ENCODE peak calls at places on chromosomes 1 and 21, in four cellular contexts. I is gastrocnemius medialis, J is breast epithelium, K is NB4. R is an unnamed sample.

GRCh38 chr1:84538599-84538998 is 32.2 kb upstream of the GNG5 start:
- DNase-seq in I (no peak), J (no peak), K (no peak), R (no peak)

GRCh38 chr1:92487078-92487605 is 417 bp upstream of the GFI1 start:
- DNase-seq in K (peak), J (no peak), I (no peak), R (no peak)

GRCh38 chr1:83515566-83516169 is 483.3 kb downstream of the TTLL7 start:
- DNase-seq in I (no peak), J (no peak), K (no peak), R (no peak)

GRCh38 chr21:43289966-43290365 is 121.2 kb downstream of the CRYAA start:
- DNase-seq in J (no peak), K (no peak), I (no peak), R (no peak)

GRCh38 chr1:228445867-228446584 is 29.4 kb upstream of the TRIM17 start:
- DNase-seq in I (no peak), K (peak), J (no peak), R (no peak)

GRCh38 chr1:11100149-11100493 is 452 bp upstream of the EXOSC10 start:
- DNase-seq in K (no peak), J (no peak), I (no peak), R (no peak)

GRCh38 chr1:54273092-54273836 is 73.3 kb downstream of the MRPL37 start:
- DNase-seq in I (peak), K (no peak), J (no peak), R (peak)

GRCh38 chr1:109350650-109351049 is 43.8 kb upstream of the MYBPHL start:
- DNase-seq in K (no peak), I (no peak), J (no peak), R (no peak)

GRCh38 chr1:66434096-66434495 is 99.9 kb upstream of the SGIP1 start:
- DNase-seq in J (no peak), K (peak), I (no peak), R (no peak)

GRCh38 chr1:16396591-16396990 is 29.5 kb downstream of the SZRD1 start:
- DNase-seq in I (peak), J (peak), K (no peak), R (peak)

GRCh38 chr21:33383056-33383888 is 19.9 kb upstream of the IFNGR2 start:
- DNase-seq in I (no peak), K (peak), J (peak), R (peak)

GRCh38 chr21:46038341-46038829 is 56.8 kb downstream of the COL6A1 start:
- DNase-seq in K (no peak), J (no peak), I (no peak), R (no peak)

GRCh38 chr1:211332036-211332616 is 5.5 kb downstream of the TRAF5 start:
- DNase-seq in J (no peak), K (no peak), I (no peak), R (no peak)

GRCh38 chr1:168687796-168688195 is 41.2 kb downstream of the DPT start:
- DNase-seq in K (no peak), I (no peak), J (no peak), R (no peak)

GRCh38 chr1:66624412-66625060 is 90.6 kb downstream of the SGIP1 start:
- DNase-seq in I (no peak), J (no peak), K (no peak), R (no peak)

GRCh38 chr1:7586031-7586941 is 184.8 kb upstream of the VAMP3 start:
- DNase-seq in J (no peak), K (no peak), I (no peak), R (no peak)

GRCh38 chr1:198088360-198089071 is 68.3 kb upstream of the NEK7 start:
- DNase-seq in I (no peak), K (peak), J (no peak), R (peak)

GRCh38 chr1:226325178-226325577 is 16.2 kb upstream of the LIN9 start:
- DNase-seq in J (no peak), I (no peak), K (no peak), R (peak)

GRCh38 chr1:210669951-210670350 is 341.2 kb downstream of the HHAT start:
- DNase-seq in I (no peak), J (no peak), K (no peak), R (no peak)

GRCh38 chr1:207825719-207826556 is 74.1 kb downstream of the CD46 start:
- DNase-seq in I (no peak), J (peak), K (peak), R (no peak)

GRCh38 chr1:207823880-207824566 is 72.2 kb downstream of the CD46 start:
- DNase-seq in J (peak), I (peak), K (peak), R (peak)

GRCh38 chr1:162200096-162200847 is 130.8 kb downstream of the NOS1AP start:
- DNase-seq in J (no peak), K (no peak), I (no peak), R (no peak)

GRCh38 chr1:150561830-150562367 is 12.7 kb downstream of the ADAMTSL4 start:
- DNase-seq in J (peak), K (peak), I (peak), R (peak)

GRCh38 chr1:244391761-244392160 is 59.9 kb downstream of the ADSS2 start:
- DNase-seq in K (no peak), J (no peak), I (no peak), R (no peak)

GRCh38 chr1:56820755-56821461 is 1.7 kb upstream of the FYB2 start:
- DNase-seq in J (peak), I (peak), K (peak), R (peak)

GRCh38 chr1:246699095-246699735 is 25.0 kb upstream of the SCCPDH start:
- DNase-seq in J (peak), I (peak), K (peak), R (peak)

GRCh38 chr21:42593815-42594157 is 59.6 kb upstream of the PDE9A start:
- DNase-seq in K (no peak), J (no peak), I (no peak), R (no peak)

GRCh38 chr1:214224605-214225354 is 56.2 kb upstream of the SMYD2 start:
- DNase-seq in K (no peak), J (no peak), I (no peak), R (no peak)

GRCh38 chr1:153800516-153800915 is 25.3 kb downstream of the SLC27A3 start:
- DNase-seq in K (no peak), I (no peak), J (no peak), R (no peak)

GRCh38 chr1:153799566-153800465 is 24.6 kb downstream of the SLC27A3 start:
- DNase-seq in J (no peak), K (no peak), I (no peak), R (no peak)

GRCh38 chr1:153801786-153802697 is 26.8 kb downstream of the SLC27A3 start:
- DNase-seq in K (no peak), I (no peak), J (no peak), R (no peak)

GRCh38 chr1:153799016-153799415 is 23.8 kb downstream of the SLC27A3 start:
- DNase-seq in I (no peak), K (no peak), J (no peak), R (no peak)

GRCh38 chr1:153801028-153801625 is 25.9 kb downstream of the SLC27A3 start:
- DNase-seq in I (no peak), J (no peak), K (no peak), R (no peak)
- TF ChIP-seq POLR2A in I (no peak), J (no peak), K (no peak), R (no peak)

GRCh38 chr21:37073417-37074194 is 552 bp downstream of the TTC3 start:
- DNase-seq in J (peak), I (peak), K (peak), R (peak)

GRCh38 chr21:37072988-37073416 is at the start of the genes PIGP and TTC3:
- DNase-seq in K (peak), I (peak), J (peak), R (peak)

GRCh38 chr21:37074195-37074510 is 1.1 kb downstream of the TTC3 start:
- DNase-seq in I (no peak), J (no peak), K (peak), R (no peak)

GRCh38 chr21:37071561-37072238 is 1.2 kb downstream of the PIGP start:
- DNase-seq in J (peak), K (peak), I (peak), R (peak)

DNA sequence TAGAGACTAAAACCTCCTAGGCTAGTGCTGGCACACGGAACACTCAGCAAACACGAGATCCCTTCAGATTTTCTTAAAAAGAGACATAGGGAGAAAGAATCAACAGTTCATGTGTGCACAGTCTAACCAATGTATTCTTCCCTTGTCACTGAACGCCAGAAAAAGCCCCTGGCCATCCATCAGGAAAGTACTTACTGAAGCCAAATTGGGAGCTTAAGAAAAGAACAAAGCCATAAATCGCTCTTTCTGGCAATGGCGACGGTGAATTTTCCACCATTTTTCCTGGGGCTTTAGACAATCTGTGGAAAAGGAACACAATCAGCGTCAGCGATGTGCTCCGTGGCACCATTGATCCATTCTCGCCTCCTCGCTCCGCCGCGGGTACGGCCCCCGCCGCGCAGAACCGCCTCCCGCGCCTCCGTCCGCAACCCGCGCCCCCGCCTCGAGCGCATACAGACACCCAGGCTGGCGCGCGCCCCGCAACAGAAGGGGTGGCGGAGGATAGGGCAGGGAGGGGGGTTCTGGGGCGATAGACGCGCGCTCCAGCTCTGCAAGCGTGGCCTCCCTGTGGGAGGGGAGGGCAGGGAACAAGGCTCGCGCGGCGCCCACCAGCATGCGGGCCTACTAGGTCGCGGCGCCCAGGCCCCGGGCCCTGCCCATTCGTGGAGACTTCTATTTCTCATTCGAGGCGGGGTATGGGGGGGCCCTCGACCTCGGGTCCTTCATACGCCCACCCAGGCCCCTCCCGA is 458 bp downstream of the PIGP start:
- DNase-seq in J (peak), K (no peak), I (peak), R (peak)
- TF ChIP-seq POLR2A in J (no peak), K (no peak), I (no peak), R (peak)

DNA sequence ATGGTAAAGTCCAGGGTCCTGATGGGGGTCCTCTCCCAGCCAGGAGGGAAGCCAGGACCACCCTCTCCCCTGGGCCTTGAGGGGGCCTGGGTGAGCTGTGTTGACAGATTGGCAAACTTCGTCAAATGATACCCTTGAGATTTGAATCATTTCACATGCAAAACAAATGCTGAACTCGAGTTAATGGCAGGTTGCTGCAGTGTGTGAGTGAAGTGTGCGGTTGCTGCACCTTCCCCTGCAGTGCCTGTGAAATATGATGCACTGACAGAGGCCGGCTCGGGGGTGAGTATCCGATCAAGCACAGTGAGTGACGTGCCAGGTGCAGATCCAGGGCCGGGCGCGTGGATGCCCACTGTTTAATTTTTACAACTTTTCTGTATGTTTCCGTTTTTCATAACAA is 5.7 kb upstream of the KRTAP12-1 start:
- DNase-seq in J (no peak), K (no peak), I (no peak), R (no peak)
- TF ChIP-seq POLR2A in J (no peak), K (no peak), I (no peak), R (no peak)

DNA sequence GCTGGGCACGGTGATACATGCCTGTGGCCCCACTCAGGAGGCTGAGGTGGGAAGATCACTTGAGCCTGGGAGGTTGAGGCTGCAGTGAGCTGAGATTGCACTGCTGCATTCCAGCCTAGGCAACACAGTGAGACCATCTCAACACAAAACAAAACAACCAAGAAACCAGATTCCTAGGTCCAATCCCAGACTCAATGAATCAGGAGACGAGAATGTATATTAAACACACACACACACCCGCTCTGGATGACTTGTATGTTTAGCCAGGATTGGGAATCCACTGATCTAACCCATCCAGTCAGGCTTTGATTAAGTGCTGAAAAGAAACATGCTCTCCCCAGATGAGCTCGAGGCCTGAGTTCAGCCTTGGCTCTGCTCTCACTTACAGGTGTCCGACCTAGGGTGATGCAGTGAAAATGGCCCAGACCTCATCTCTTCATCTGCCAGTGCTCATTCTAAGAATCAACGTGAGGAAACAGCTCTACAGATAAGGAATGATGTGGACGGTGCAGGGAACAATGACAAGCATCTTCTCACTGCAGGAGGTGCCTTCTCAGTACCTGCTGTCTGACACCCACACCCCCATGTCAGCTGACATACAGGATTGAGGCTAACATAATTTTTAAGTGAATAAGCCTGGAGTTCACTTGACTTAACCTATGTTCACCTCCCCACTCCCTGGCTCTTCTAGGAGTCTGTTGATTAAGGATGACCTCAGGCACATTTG is 15.3 kb upstream of the SRSF4 start:
- DNase-seq in J (no peak), K (no peak), I (no peak), R (peak)
- TF ChIP-seq POLR2A in J (no peak), K (no peak), I (no peak), R (no peak)